ENCODE peak calls at places on chromosomes 12 and 14, in five cellular contexts. J is CD8-positive, alpha-beta T cell; W is AG10803; L is neural progenitor cell; U is colonic mucosa. P is an unnamed sample.
A peak's percentile ranks its signal among the peaks of the same experiment; 100 is the strongest.

GRCh38 chr12:3611853-3612703 is 121.1 kb downstream of the PRMT8 start:
- DNase-seq in J (no peak), W (peak; percentile 5), L (no peak), U (no peak), P (no peak)

GRCh38 chr14:39247256-39247655 is 13.5 kb downstream of the MIA2 start:
- DNase-seq in J (no peak), W (peak; percentile 86), L (no peak), U (no peak), P (no peak)

GRCh38 chr14:94601961-94602391 is 10.2 kb upstream of the SERPINA3 start:
- DNase-seq in J (no peak), W (peak; percentile 89), L (no peak), U (peak; percentile 58), P (peak; percentile 69)

GRCh38 chr12:98439471-98440164 is 75.8 kb upstream of the TMPO start:
- DNase-seq in J (no peak), W (peak; percentile 65), L (no peak), U (no peak), P (no peak)

GRCh38 chr12:51405801-51406207 is 14.6 kb upstream of the GALNT6 start:
- DNase-seq in J (no peak), W (no peak), L (no peak), U (no peak), P (no peak)

GRCh38 chr12:75725505-75726120 is 214.2 kb upstream of the KRR1 start:
- DNase-seq in J (no peak), W (peak; percentile 53), L (no peak), U (no peak), P (no peak)

GRCh38 chr12:130357241-130357640 is 19.6 kb downstream of the PIWIL1 start:
- DNase-seq in J (no peak), W (no peak), L (no peak), U (no peak), P (no peak)

GRCh38 chr12:104689630-104690029 is 232.9 kb downstream of the CHST11 start:
- DNase-seq in J (no peak), W (no peak), L (no peak), U (no peak), P (no peak)

GRCh38 chr12:131738196-131738595 is 27.3 kb downstream of the SFSWAP start:
- DNase-seq in J (no peak), W (no peak), L (no peak), U (no peak), P (no peak)

GRCh38 chr12:2336409-2336829 is 283.6 kb downstream of the CACNA1C start:
- DNase-seq in J (no peak), W (peak; percentile 93), L (no peak), U (no peak), P (no peak)

GRCh38 chr14:105409379-105409778 is 10.2 kb upstream of the MTA1 start:
- DNase-seq in J (no peak), W (no peak), L (no peak), U (no peak), P (no peak)

GRCh38 chr12:15633201-15633600 is 156.0 kb downstream of the EPS8 start:
- DNase-seq in J (no peak), W (peak; percentile 22), L (no peak), U (no peak), P (no peak)

GRCh38 chr14:88934231-88934898 is 109.9 kb downstream of the TTC8 start:
- DNase-seq in J (no peak), W (peak; percentile 25), L (no peak), U (no peak), P (no peak)

GRCh38 chr14:71193663-71194062 is 286.4 kb downstream of the PCNX1 start:
- DNase-seq in J (no peak), W (no peak), L (peak; percentile 47), U (no peak), P (no peak)

GRCh38 chr12:28536088-28536487 is 345.8 kb downstream of the CCDC91 start:
- DNase-seq in J (no peak), W (peak; percentile 82), L (no peak), U (no peak), P (no peak)

GRCh38 chr12:131034631-131035267 is 81.0 kb downstream of the ADGRD1 start:
- DNase-seq in J (no peak), W (no peak), L (no peak), U (no peak), P (no peak)

GRCh38 chr12:50618864-50619609 is 114.3 kb downstream of the DIP2B start:
- DNase-seq in J (no peak), W (no peak), L (no peak), U (peak; percentile 50), P (peak; percentile 62)

GRCh38 chr12:101793401-101793800 is 37.4 kb downstream of the GNPTAB start:
- DNase-seq in J (no peak), W (peak; percentile 60), L (no peak), U (no peak), P (no peak)

GRCh38 chr14:90426663-90427062 is 29.8 kb downstream of the CALM1 start:
- DNase-seq in J (no peak), W (no peak), L (no peak), U (peak; percentile 32), P (no peak)

GRCh38 chr14:60485600-60486251 is at the start of gene C14orf39:
- DNase-seq in J (no peak), W (no peak), L (peak; percentile 78), U (no peak), P (no peak)

GRCh38 chr12:32170437-32170998 is 63.9 kb downstream of the BICD1 start:
- DNase-seq in J (no peak), W (no peak), L (no peak), U (no peak), P (no peak)

GRCh38 chr14:100375273-100375962 is 52.3 kb downstream of the SLC25A47 start:
- DNase-seq in J (peak; percentile 52), W (peak; percentile 99), L (no peak), U (peak; percentile 74), P (peak; percentile 79)

GRCh38 chr12:131729254-131729955 is 18.5 kb downstream of the SFSWAP start:
- DNase-seq in J (no peak), W (no peak), L (peak; percentile 59), U (no peak), P (no peak)

GRCh38 chr12:30877110-30877875 is 49.3 kb upstream of the TSPAN11 start:
- DNase-seq in J (no peak), W (no peak), L (no peak), U (no peak), P (no peak)

GRCh38 chr14:104633276-104633861 is 28.8 kb upstream of the TMEM179 start:
- DNase-seq in J (no peak), W (no peak), L (no peak), U (no peak), P (no peak)

GRCh38 chr12:9378430-9378835 is 170.2 kb upstream of the PZP start:
- DNase-seq in J (no peak), W (no peak), L (peak; percentile 58), U (no peak), P (no peak)

GRCh38 chr14:94474581-94475031 is 1.4 kb downstream of the SERPINA9 start:
- DNase-seq in J (no peak), W (no peak), L (peak; percentile 13), U (no peak), P (no peak)

GRCh38 chr12:4939418-4940023 is 29.8 kb downstream of the KCNA1 start:
- DNase-seq in J (no peak), W (no peak), L (no peak), U (no peak), P (no peak)

GRCh38 chr12:50220357-50221061 is 53.3 kb upstream of the CERS5 start:
- DNase-seq in J (peak; percentile 25), W (peak; percentile 78), L (peak; percentile 24), U (no peak), P (no peak)

GRCh38 chr12:40843495-40843894 is 151.3 kb downstream of the CNTN1 start:
- DNase-seq in J (no peak), W (no peak), L (no peak), U (no peak), P (no peak)

GRCh38 chr14:72545411-72546311 is 348.2 kb downstream of the DPF3 start:
- DNase-seq in J (no peak), W (no peak), L (no peak), U (no peak), P (peak; percentile 41)
- H3K4me3 ChIP-seq in J (no peak overlapping the region), W (no peak overlapping the region), L (no peak overlapping the region), U (no peak overlapping the region), P (no peak overlapping the region)

GRCh38 chr14:50759800-50760543 is 71.0 kb downstream of the NIN start:
- DNase-seq in J (no peak), W (no peak), L (no peak), U (no peak), P (no peak)

GRCh38 chr14:50766338-50766886 is 64.5 kb downstream of the NIN start:
- DNase-seq in J (no peak), W (peak; percentile 87), L (no peak), U (no peak), P (no peak)

GRCh38 chr14:50762001-50762930 is 68.7 kb downstream of the NIN start:
- DNase-seq in J (no peak), W (peak; percentile 79), L (no peak), U (no peak), P (no peak)

GRCh38 chr14:50763386-50764007 is 67.5 kb downstream of the NIN start:
- DNase-seq in J (no peak), W (peak; percentile 97), L (no peak), U (no peak), P (no peak)

GRCh38 chr14:50762931-50763300 is 68.0 kb downstream of the NIN start:
- DNase-seq in J (no peak), W (no peak), L (no peak), U (no peak), P (no peak)
- H3K4me3 ChIP-seq in J (no peak overlapping the region), W (no peak overlapping the region), L (no peak overlapping the region), U (no peak overlapping the region), P (no peak overlapping the region)

GRCh38 chr12:113056631-113057488 is at the start of gene DTX1:
- DNase-seq in J (no peak), W (no peak), L (peak; percentile 60), U (no peak), P (peak; percentile 53)
- H3K4me3 ChIP-seq in J (peak within 1 kb of the TSS; percentile 57), W (no peak within 1 kb of the TSS), L (peak within 1 kb of the TSS; percentile 87), U (peak within 1 kb of the TSS; percentile 41), P (peak within 1 kb of the TSS; percentile 88)

GRCh38 chr14:37413050-37413449 is 182.0 kb downstream of the FOXA1 start:
- DNase-seq in J (no peak), W (no peak), L (no peak), U (no peak), P (no peak)
- H3K4me3 ChIP-seq in J (no peak overlapping the region), W (no peak overlapping the region), L (no peak overlapping the region), U (no peak overlapping the region), P (no peak overlapping the region)

GRCh38 chr14:30620178-30620577 is 1.9 kb upstream of the SCFD1 start:
- DNase-seq in J (no peak), W (peak; percentile 51), L (no peak), U (no peak), P (no peak)
- H3K4me3 ChIP-seq in J (no peak overlapping the region), W (no peak overlapping the region), L (no peak overlapping the region), U (no peak overlapping the region), P (no peak overlapping the region)

GRCh38 chr14:68787235-68787727 is 5.6 kb downstream of the ZFP36L1 start:
- DNase-seq in J (peak; percentile 48), W (no peak), L (peak; percentile 16), U (peak; percentile 50), P (peak; percentile 47)
- H3K4me3 ChIP-seq in J (peak overlapping the region; percentile 9), W (peak overlapping the region; percentile 100), L (no peak overlapping the region), U (no peak overlapping the region), P (peak overlapping the region; percentile 10)

GRCh38 chr12:113468365-113469223 is 3.1 kb downstream of the LHX5 start:
- DNase-seq in J (no peak), W (no peak), L (peak; percentile 91), U (no peak), P (no peak)
- H3K4me3 ChIP-seq in J (no peak overlapping the region), W (no peak overlapping the region), L (peak overlapping the region; percentile 95), U (no peak overlapping the region), P (no peak overlapping the region)

GRCh38 chr12:124655317-124656213 is 88.2 kb upstream of the NCOR2 start:
- DNase-seq in J (no peak), W (peak; percentile 94), L (peak; percentile 44), U (peak; percentile 66), P (no peak)
- H3K4me3 ChIP-seq in J (no peak overlapping the region), W (peak overlapping the region; percentile 33), L (no peak overlapping the region), U (no peak overlapping the region), P (no peak overlapping the region)